ENCODE peak calls at places on chromosome 4, in eight cellular contexts. C is A549, W is heart left ventricle, B is lung, J is heart right ventricle, F is B cell, H is endothelial cell, X is HFFc6. S is an unnamed sample.

GRCh38 chr4:8114456-8115202 is 44.0 kb downstream of the ABLIM2 start:
- DNase-seq in F (no peak), W (no peak), J (no peak), C (no peak), H (no peak), X (no peak), B (no peak), S (no peak)

GRCh38 chr4:123017636-123018390 is 95.4 kb upstream of the NUDT6 start:
- DNase-seq in H (no peak), F (no peak), C (no peak), X (peak), B (no peak), J (no peak), W (no peak), S (no peak)

GRCh38 chr4:26410385-26411293 is 79.6 kb downstream of the CCKAR start:
- DNase-seq in F (peak), H (peak), X (peak), W (peak), J (peak), C (peak), B (no peak), S (peak)

GRCh38 chr4:173802714-173803022 is 272.6 kb upstream of the HAND2 start:
- DNase-seq in J (no peak), C (no peak), W (no peak), X (no peak), F (no peak), B (no peak), H (no peak), S (no peak)

GRCh38 chr4:81652069-81652478 is 180.4 kb upstream of the RASGEF1B start:
- DNase-seq in W (no peak), J (no peak), C (no peak), F (no peak), X (no peak), B (no peak), H (no peak), S (no peak)

GRCh38 chr4:1183985-1184773 is 11.8 kb upstream of the SPON2 start:
- DNase-seq in J (peak), F (peak), C (no peak), W (no peak), B (no peak), H (no peak), X (no peak), S (peak)

GRCh38 chr4:52925531-52925968 is 63.4 kb downstream of the RASL11B start:
- DNase-seq in X (no peak), W (no peak), B (no peak), F (no peak), C (no peak), H (no peak), J (no peak), S (no peak)

GRCh38 chr4:52635130-52635529 is 24.0 kb downstream of the USP46 start:
- DNase-seq in B (no peak), J (no peak), C (no peak), H (no peak), F (no peak), W (no peak), X (no peak), S (no peak)

GRCh38 chr4:165426769-165427168 is 48.0 kb downstream of the CPE start:
- DNase-seq in B (no peak), J (no peak), X (no peak), F (no peak), H (no peak), C (no peak), W (no peak), S (no peak)

GRCh38 chr4:166153539-166153938 is 280.5 kb downstream of the TLL1 start:
- DNase-seq in W (no peak), H (no peak), X (no peak), B (no peak), J (no peak), C (no peak), F (no peak), S (no peak)

GRCh38 chr4:13705521-13706035 is 78.1 kb upstream of the BOD1L1 start:
- DNase-seq in W (peak), B (peak), J (peak), C (no peak), F (no peak), X (no peak), H (no peak), S (no peak)

GRCh38 chr4:152316969-152317368 is 218.9 kb downstream of the FBXW7 start:
- DNase-seq in F (no peak), B (no peak), X (peak), J (no peak), H (no peak), W (no peak), C (no peak), S (no peak)

GRCh38 chr4:171875291-171875690 is 62.1 kb downstream of the GALNTL6 start:
- DNase-seq in X (no peak), J (no peak), F (no peak), B (no peak), H (no peak), W (no peak), C (no peak), S (no peak)

GRCh38 chr4:153465583-153465921 is 608 bp upstream of the TMEM131L start:
- DNase-seq in J (peak), C (peak), H (peak), W (peak), F (no peak), X (peak), B (peak), S (peak)

GRCh38 chr4:182404371-182404770 is 161.2 kb downstream of the TENM3 start:
- DNase-seq in B (no peak), X (no peak), W (no peak), H (no peak), C (no peak), J (no peak), F (no peak), S (no peak)

GRCh38 chr4:8914461-8915171 is 43.0 kb upstream of the HMX1 start:
- DNase-seq in W (no peak), X (no peak), B (no peak), J (no peak), H (no peak), F (peak), C (no peak), S (peak)

GRCh38 chr4:33998204-33998603 is 2246.1 kb downstream of the ARAP2 start:
- DNase-seq in H (no peak), W (no peak), F (no peak), C (no peak), J (no peak), B (no peak), X (no peak), S (no peak)

GRCh38 chr4:185542626-185543336 is 7.5 kb upstream of the PDLIM3 start:
- DNase-seq in X (no peak), W (peak), J (peak), B (peak), C (no peak), H (no peak), F (no peak), S (no peak)

GRCh38 chr4:164856396-164856795 is 20.6 kb upstream of the APELA start:
- DNase-seq in X (no peak), C (no peak), F (no peak), J (no peak), W (no peak), H (no peak), B (no peak), S (no peak)

GRCh38 chr4:114694770-114695169 is 96.2 kb downstream of the UGT8 start:
- DNase-seq in B (no peak), X (peak), H (no peak), C (no peak), W (no peak), J (no peak), F (peak), S (no peak)

GRCh38 chr4:59553739-59554126 is 1646.4 kb upstream of the ADGRL3 start:
- DNase-seq in F (no peak), X (peak), J (no peak), C (peak), W (no peak), H (no peak), B (no peak), S (no peak)

GRCh38 chr4:150126201-150126879 is 48.1 kb downstream of the DCLK2 start:
- DNase-seq in W (peak), H (no peak), J (peak), C (no peak), X (peak), F (peak), B (no peak), S (peak)

GRCh38 chr4:107490116-107490515 is 229.9 kb downstream of the PAPSS1 start:
- DNase-seq in J (no peak), C (no peak), H (no peak), W (no peak), F (no peak), B (no peak), X (no peak), S (no peak)

GRCh38 chr4:93466440-93466839 is 362.1 kb upstream of the ATOH1 start:
- DNase-seq in J (no peak), W (no peak), C (no peak), H (no peak), F (no peak), B (no peak), X (no peak), S (no peak)

GRCh38 chr4:70632028-70632427 is 3.5 kb downstream of the ENAM start:
- DNase-seq in B (no peak), F (no peak), W (no peak), H (no peak), C (no peak), J (no peak), X (peak), S (no peak)

GRCh38 chr4:5870701-5871100 is 22.2 kb downstream of the CRMP1 start:
- DNase-seq in J (no peak), X (no peak), F (no peak), W (no peak), B (no peak), H (no peak), C (no peak), S (no peak)

GRCh38 chr4:104592894-104593470 is 98.3 kb upstream of the CXXC4 start:
- DNase-seq in J (no peak), H (no peak), W (no peak), C (no peak), X (no peak), B (no peak), F (no peak), S (no peak)

GRCh38 chr4:80197132-80197573 is at the start of gene PRDM8:
- DNase-seq in W (no peak), X (peak), F (peak), J (no peak), H (peak), C (no peak), B (no peak), S (no peak)

GRCh38 chr4:122959441-122959840 is 37.0 kb upstream of the NUDT6 start:
- DNase-seq in H (no peak), J (no peak), B (no peak), F (no peak), W (no peak), C (no peak), X (no peak), S (no peak)

GRCh38 chr4:20662851-20663250 is 37.4 kb upstream of the PACRGL start:
- DNase-seq in X (no peak), F (no peak), J (no peak), B (no peak), C (no peak), H (no peak), W (no peak), S (no peak)

GRCh38 chr4:172042714-172043114 is 229.5 kb downstream of the GALNTL6 start:
- DNase-seq in C (no peak), W (no peak), X (no peak), F (no peak), H (no peak), J (no peak), B (no peak), S (no peak)

GRCh38 chr4:87057835-87058234 is 123.0 kb downstream of the AFF1 start:
- DNase-seq in H (no peak), C (no peak), F (no peak), J (no peak), X (peak), W (no peak), B (no peak), S (no peak)

GRCh38 chr4:625631-626031 is 258 bp downstream of the PDE6B start:
- DNase-seq in H (no peak), X (no peak), J (no peak), W (no peak), F (no peak), B (no peak), C (no peak), S (no peak)

DNA sequence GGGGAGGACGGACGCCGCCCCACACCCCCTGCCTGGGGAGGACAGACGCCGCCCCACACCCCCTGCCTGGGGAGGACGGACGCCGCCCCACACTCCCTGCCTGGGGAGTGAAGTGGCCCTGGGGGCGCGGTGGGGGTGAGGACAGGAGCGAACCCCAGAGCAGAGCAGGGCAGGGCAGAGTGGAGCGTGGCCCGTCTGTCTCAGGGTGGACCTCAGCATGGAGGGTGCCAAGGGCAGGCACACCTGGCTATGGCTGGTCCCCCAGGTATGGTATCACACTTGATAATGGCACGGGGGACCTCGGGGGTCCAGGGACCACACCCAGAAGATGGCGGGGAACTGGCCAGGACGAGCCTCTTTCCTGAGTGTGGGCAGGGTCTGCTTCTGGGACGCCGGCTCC is 9.6 kb downstream of the LRPAP1 start:
- DNase-seq in X (no peak), J (no peak), F (no peak), H (peak), C (no peak), B (no peak), W (peak), S (no peak)
- TF ChIP-seq CTCF in X (no peak), J (no peak), F (no peak), H (no peak), C (no peak), B (no peak), W (no peak), S (no peak)

DNA sequence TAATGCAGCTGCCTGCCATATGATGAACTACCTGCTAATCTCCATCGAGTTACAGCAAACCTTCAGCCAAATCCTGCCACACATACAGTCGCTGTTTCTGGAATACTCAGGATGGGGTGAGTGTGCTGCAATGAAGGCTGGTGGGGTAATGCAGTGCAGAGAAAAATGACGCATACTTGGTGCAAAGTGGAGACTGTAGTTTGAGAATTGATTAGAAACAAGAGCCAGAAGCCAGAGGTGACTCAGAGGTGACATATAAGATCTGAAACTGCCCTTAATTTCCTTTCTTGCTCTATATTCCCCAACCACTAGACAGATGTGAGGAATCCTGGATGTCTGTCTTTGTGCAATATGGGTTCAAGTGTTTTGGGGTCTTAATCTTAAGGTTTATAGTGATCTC is 22.0 kb downstream of the C4orf54 start:
- DNase-seq in F (no peak), H (no peak), X (no peak), B (no peak), C (no peak), J (no peak), W (no peak), S (no peak)
- TF ChIP-seq CTCF in F (no peak), H (no peak), X (no peak), B (no peak), C (no peak), J (no peak), W (no peak), S (no peak)

GRCh38 chr4:121674696-121675095 is 22.1 kb downstream of the ANXA5 start:
- DNase-seq in B (no peak), H (no peak), W (no peak), F (no peak), X (no peak), J (no peak), C (no peak), S (no peak)

GRCh38 chr4:121677524-121677923 is 19.3 kb downstream of the ANXA5 start:
- DNase-seq in J (no peak), C (no peak), H (no peak), X (no peak), B (no peak), F (no peak), W (no peak), S (no peak)

GRCh38 chr4:121676388-121677075 is 20.2 kb downstream of the ANXA5 start:
- DNase-seq in B (no peak), J (no peak), X (no peak), F (no peak), C (no peak), H (no peak), W (no peak), S (no peak)

GRCh38 chr4:121674191-121674590 is 22.6 kb downstream of the ANXA5 start:
- DNase-seq in C (no peak), B (no peak), J (no peak), X (no peak), W (no peak), H (no peak), F (no peak), S (no peak)

DNA sequence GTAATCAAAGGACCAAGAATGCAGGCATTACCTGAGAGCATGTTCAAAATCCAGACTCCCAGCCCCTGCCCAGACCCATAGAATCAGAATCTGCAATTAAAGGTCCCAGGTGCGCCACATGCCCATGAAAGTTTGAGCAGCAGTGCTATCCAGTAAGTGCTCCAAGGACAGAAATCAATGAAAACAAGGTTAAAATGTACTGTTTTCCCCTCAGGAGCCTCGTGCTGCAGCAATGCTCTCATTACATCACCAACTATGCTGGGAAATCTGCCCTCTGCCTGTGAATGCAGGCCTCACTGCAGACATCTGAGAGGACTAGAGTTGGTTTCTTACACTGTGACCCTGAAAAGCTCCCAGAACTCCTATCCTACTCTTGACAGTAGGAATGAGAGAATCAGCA is 21.1 kb downstream of the ANXA5 start:
- DNase-seq in B (no peak), X (peak), W (no peak), J (no peak), C (no peak), H (no peak), F (no peak), S (no peak)
- TF ChIP-seq CTCF in B (no peak), X (peak), W (no peak), J (no peak), C (no peak), H (no peak), F (no peak), S (no peak)

DNA sequence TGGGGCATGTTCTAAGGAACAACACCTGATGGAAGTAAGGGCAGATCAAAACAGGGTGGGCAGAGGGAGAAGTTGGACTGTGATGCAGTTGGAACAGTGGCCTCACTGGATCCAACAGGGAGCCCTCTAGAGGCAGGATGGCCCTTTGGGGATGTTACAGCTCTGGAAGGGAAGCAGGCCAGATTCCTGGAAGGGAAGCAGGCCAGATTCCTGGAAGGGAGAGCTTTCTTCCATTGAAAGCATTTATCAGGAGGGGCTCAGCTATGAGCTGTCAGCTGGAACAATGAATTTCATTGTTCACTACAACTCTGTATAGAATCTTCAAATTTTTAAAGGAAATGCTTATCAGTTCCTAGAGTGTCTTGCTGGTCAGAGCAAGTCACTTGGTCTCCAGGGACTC is 17.7 kb downstream of the IL15 start:
- DNase-seq in J (peak), H (peak), W (peak), F (no peak), C (no peak), X (no peak), B (no peak), S (no peak)
- TF ChIP-seq CTCF in J (peak), H (no peak), W (peak), F (no peak), C (peak), X (peak), B (peak), S (peak)

DNA sequence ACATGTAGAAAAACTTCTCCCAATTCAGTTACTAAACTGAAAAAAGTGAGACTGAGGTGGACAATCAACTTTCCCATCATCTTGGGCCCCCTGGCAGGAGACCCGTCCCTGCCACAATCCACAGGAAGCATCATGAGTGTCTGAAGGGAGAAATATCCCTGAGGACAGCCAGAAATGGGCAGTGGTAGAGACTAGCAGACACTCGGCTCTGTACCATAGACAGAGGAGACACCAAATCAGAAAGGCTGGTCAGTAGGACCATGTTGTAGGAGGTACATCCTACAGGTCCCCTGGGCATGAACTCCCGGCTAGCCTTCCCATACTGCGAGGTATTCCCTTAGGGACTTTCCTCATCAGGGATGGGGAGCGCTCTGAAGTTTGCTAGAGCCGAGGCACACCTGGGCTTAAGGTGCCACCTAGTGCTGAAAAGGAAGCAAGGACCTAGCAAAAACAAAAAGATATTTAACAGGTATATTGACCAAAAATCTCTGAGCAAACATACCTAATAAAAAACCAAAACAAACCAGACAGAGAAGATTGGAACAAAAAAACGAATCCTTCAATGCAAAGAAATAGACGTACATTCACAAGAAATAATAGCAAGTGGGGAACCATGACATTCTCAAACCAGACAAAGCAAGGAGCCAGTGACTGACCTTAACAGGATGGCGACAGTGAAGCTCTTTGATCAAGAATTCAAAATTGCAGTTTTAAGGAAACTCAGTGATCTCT is 55.6 kb downstream of the HAUS3 start:
- DNase-seq in J (no peak), B (no peak), C (no peak), X (peak), H (peak), F (no peak), W (no peak), S (no peak)
- TF ChIP-seq CTCF in J (peak), B (no peak), C (peak), X (peak), H (peak), F (no peak), W (no peak), S (peak)

GRCh38 chr4:169914871-169915270 is 111.3 kb downstream of the MFAP3L start:
- DNase-seq in H (no peak), X (no peak), W (no peak), J (no peak), C (no peak), B (no peak), F (no peak), S (no peak)

GRCh38 chr4:169915545-169915944 is 110.7 kb downstream of the MFAP3L start:
- DNase-seq in W (no peak), J (no peak), X (no peak), B (no peak), H (no peak), F (no peak), C (no peak), S (no peak)

GRCh38 chr4:169909897-169910296 is 116.3 kb downstream of the MFAP3L start:
- DNase-seq in J (no peak), H (no peak), F (no peak), C (no peak), X (no peak), W (no peak), B (no peak), S (no peak)

GRCh38 chr4:169909479-169909878 is 116.7 kb downstream of the MFAP3L start:
- DNase-seq in H (no peak), F (no peak), X (no peak), W (no peak), C (no peak), J (no peak), B (no peak), S (no peak)

GRCh38 chr4:169912996-169913395 is 113.2 kb downstream of the MFAP3L start:
- DNase-seq in J (no peak), H (no peak), B (no peak), W (no peak), X (no peak), C (no peak), F (no peak), S (no peak)
- TF ChIP-seq CTCF in J (no peak), H (no peak), B (no peak), W (no peak), X (no peak), C (no peak), F (no peak), S (no peak)